ENCODE peak calls at places on chromosome 19, in four cellular contexts. Q is HCEC 1CT, B is hypothalamus, Y is T-cell. G is an unnamed sample.

GRCh38 chr19:17775991-17776803 is 18.7 kb upstream of the B3GNT3 start:
- DNase-seq in Q (peak), B (no peak), Y (no peak), G (no peak)

GRCh38 chr19:5903054-5903501 is 512 bp downstream of the NDUFA11 start:
- DNase-seq in Q (peak), B (no peak), Y (no peak), G (no peak)

GRCh38 chr19:40607898-40608621 is 6.9 kb downstream of the LTBP4 start:
- DNase-seq in Q (no peak), B (no peak), Y (no peak), G (no peak)

GRCh38 chr19:33673258-33673875 is 51.6 kb downstream of the CHST8 start:
- DNase-seq in Q (no peak), B (no peak), Y (no peak), G (no peak)

GRCh38 chr19:14809272-14810057 is 25.5 kb downstream of the OR7A5 start:
- DNase-seq in Q (no peak), B (no peak), Y (no peak), G (no peak)

GRCh38 chr19:14554382-14554812 is 17.5 kb downstream of the NDUFB7 start:
- DNase-seq in Q (no peak), B (peak), Y (no peak), G (peak)

GRCh38 chr19:23512151-23512925 is 117.1 kb upstream of the ZNF91 start:
- DNase-seq in Q (no peak), B (no peak), Y (no peak), G (no peak)

GRCh38 chr19:10043286-10043927 is 30.1 kb downstream of the RDH8 start:
- DNase-seq in Q (no peak), B (no peak), Y (no peak), G (peak)

GRCh38 chr19:11377237-11377636 is 2.8 kb downstream of the SWSAP1 start:
- DNase-seq in Q (peak), B (no peak), Y (no peak), G (peak)